ENCODE peak calls at places on chromosomes 4 and X, in four cellular contexts. J is fibroblast of pulmonary artery, A is GM23338, O is left ventricle myocardium inferior. B is an unnamed sample.

GRCh38 chr4:47704693-47705325 is 133.1 kb downstream of the CORIN start:
- DNase-seq in J (peak; percentile 38), A (peak; percentile 79), O (peak; percentile 37), B (peak; percentile 60)

GRCh38 chr4:108492816-108493595 is 127.4 kb upstream of the RPL34 start:
- DNase-seq in J (no peak), A (peak; percentile 82), O (no peak), B (peak; percentile 68)

GRCh38 chr4:153465922-153466636 is at the start of gene TMEM131L:
- DNase-seq in J (peak; percentile 64), A (peak; percentile 82), O (peak; percentile 71), B (peak; percentile 96)

GRCh38 chr4:150510176-150510875 is 71.6 kb upstream of the MAB21L2 start:
- DNase-seq in J (peak; percentile 92), A (no peak), O (no peak), B (no peak)

GRCh38 chr4:172619798-172620197 is 548.8 kb upstream of the GALNT7 start:
- DNase-seq in J (no peak), A (no peak), O (no peak), B (no peak)

GRCh38 chr4:187606581-187606980 is 389.0 kb upstream of the ZFP42 start:
- DNase-seq in J (peak; percentile 69), A (peak; percentile 77), O (no peak), B (peak; percentile 80)

GRCh38 chrX:30939928-30940327 is 50.9 kb upstream of the TAB3 start:
- DNase-seq in J (no peak), A (no peak), O (no peak), B (no peak)

GRCh38 chr4:161629694-161630441 is 533.9 kb downstream of the FSTL5 start:
- DNase-seq in J (no peak), A (no peak), O (no peak), B (no peak)

GRCh38 chr4:84956014-84956413 is 10.5 kb downstream of the WDFY3 start:
- DNase-seq in J (no peak), A (no peak), O (no peak), B (no peak)

GRCh38 chr4:79906996-79907395 is 166.0 kb downstream of the ANTXR2 start:
- DNase-seq in J (no peak), A (no peak), O (no peak), B (no peak)

GRCh38 chr4:179855471-179855870 is 2387.7 kb upstream of the TENM3 start:
- DNase-seq in J (no peak), A (no peak), O (no peak), B (no peak)

GRCh38 chrX:19121898-19122640 is at the start of gene ADGRG2:
- DNase-seq in J (peak; percentile 5), A (peak; percentile 48), O (peak; percentile 30), B (peak; percentile 88)

GRCh38 chr4:17667253-17667652 is 52.8 kb downstream of the MED28 start:
- DNase-seq in J (no peak), A (no peak), O (no peak), B (no peak)

GRCh38 chr4:109631709-109632108 is 71.5 kb downstream of the CASP6 start:
- DNase-seq in J (peak; percentile 60), A (peak; percentile 39), O (no peak), B (peak; percentile 46)

GRCh38 chr4:182189107-182189878 is 53.9 kb upstream of the TENM3 start:
- DNase-seq in J (peak; percentile 65), A (no peak), O (no peak), B (no peak)

GRCh38 chr4:185681604-185682003 is 130.4 kb downstream of the SORBS2 start:
- DNase-seq in J (no peak), A (no peak), O (no peak), B (no peak)

GRCh38 chr4:185677915-185678314 is 134.1 kb downstream of the SORBS2 start:
- DNase-seq in J (no peak), A (no peak), O (no peak), B (no peak)

GRCh38 chr4:185680617-185681016 is 131.4 kb downstream of the SORBS2 start:
- DNase-seq in J (no peak), A (peak; percentile 38), O (no peak), B (no peak)

GRCh38 chr4:185682236-185682635 is 129.8 kb downstream of the SORBS2 start:
- DNase-seq in J (peak; percentile 73), A (no peak), O (no peak), B (no peak)

GRCh38 chr4:185679523-185679922 is 132.5 kb downstream of the SORBS2 start:
- DNase-seq in J (no peak), A (no peak), O (no peak), B (no peak)
- H3K4me3 ChIP-seq in J (no peak overlapping the region), A (no peak overlapping the region), O (no peak overlapping the region), B (no peak overlapping the region)

GRCh38 chr4:165079476-165079875 is 25.8 kb downstream of the TRIM75 start:
- DNase-seq in J (peak; percentile 48), A (no peak), O (peak; percentile 43), B (no peak)

DNA sequence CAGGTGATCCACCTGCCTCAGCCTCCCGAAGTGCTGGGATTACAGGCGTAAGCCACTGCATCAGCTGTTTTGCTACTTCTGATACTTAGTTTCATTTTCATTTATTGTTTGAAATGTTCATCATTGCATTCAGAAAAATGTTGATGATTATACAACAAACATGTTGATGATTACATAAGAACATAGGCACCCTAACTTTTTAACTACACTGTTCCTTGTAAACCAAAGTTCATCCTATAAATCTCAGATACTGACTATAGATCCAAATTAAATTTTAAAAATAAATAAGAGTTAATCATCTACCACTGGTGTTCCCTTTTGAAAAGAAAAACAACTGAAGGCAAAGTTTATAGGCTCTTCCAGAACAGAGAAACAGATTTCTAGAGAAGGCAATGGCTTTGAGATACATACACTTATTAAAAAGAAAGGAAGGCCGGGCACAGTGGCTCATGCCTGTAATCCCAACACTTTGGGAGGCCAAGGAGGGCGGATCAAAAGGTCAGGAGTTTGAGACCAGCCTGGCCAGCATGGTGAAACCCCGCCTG is 23.4 kb downstream of the TRIM75 start:
- DNase-seq in J (no peak), A (no peak), O (no peak), B (no peak)
- H3K4me3 ChIP-seq in J (no peak overlapping the region), A (no peak overlapping the region), O (no peak overlapping the region), B (no peak overlapping the region)

GRCh38 chr4:190121759-190122158 is 51.8 kb upstream of the DUX4 start:
- DNase-seq in J (no peak), A (peak; percentile 7), O (no peak), B (peak; percentile 37)
- H3K4me3 ChIP-seq in J (no peak overlapping the region), A (no peak overlapping the region), O (no peak overlapping the region), B (no peak overlapping the region)

DNA sequence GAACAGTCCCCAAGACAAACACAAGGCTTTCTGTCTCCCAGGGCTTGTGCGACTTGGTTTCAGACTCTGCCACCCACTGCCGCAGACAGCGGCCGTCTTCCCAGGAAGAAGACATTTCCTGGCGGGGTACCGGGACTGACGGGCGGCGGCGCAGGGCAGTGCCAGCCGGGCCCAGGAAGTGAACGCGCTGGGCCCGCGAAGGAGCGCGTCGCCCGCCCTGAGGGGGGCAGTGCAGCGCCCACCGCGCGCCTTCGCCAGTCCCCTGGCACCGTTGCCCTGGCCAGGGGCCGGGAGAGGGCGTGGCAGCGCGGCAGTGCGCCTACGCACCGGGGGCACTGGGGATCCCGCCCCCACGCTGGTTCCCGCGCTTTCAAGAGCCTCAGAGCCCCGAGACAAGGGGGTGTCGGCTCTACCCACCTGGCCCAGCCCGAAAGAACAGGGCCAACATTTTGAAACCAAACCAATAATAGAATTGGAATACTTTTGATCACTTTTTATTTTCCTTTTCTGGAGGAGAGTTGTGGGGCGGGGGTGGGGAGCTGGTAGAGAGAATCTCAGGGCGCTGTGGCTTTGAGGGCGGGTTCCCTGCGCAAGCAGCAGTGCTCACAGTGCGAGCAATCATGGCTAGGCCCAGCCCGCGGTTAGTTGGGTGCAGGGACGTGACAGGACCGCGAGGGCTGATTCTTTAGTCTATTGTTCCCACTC is 23.6 kb upstream of the APLN start:
- DNase-seq in J (no peak), A (peak; percentile 32), O (peak; percentile 33), B (peak; percentile 66)
- H3K4me3 ChIP-seq in J (peak overlapping the region; percentile 21), A (peak overlapping the region; percentile 51), O (peak overlapping the region; percentile 60), B (peak overlapping the region; percentile 20)

GRCh38 chr4:86482851-86483490 is 111.1 kb upstream of the PTPN13 start:
- DNase-seq in J (no peak), A (peak; percentile 95), O (no peak), B (peak; percentile 47)

GRCh38 chr4:86487738-86488137 is 106.4 kb upstream of the PTPN13 start:
- DNase-seq in J (no peak), A (no peak), O (no peak), B (no peak)

GRCh38 chr4:86484241-86484640 is 109.9 kb upstream of the PTPN13 start:
- DNase-seq in J (no peak), A (no peak), O (no peak), B (no peak)

GRCh38 chr4:86481429-86481828 is 112.7 kb upstream of the PTPN13 start:
- DNase-seq in J (no peak), A (peak; percentile 34), O (no peak), B (no peak)

DNA sequence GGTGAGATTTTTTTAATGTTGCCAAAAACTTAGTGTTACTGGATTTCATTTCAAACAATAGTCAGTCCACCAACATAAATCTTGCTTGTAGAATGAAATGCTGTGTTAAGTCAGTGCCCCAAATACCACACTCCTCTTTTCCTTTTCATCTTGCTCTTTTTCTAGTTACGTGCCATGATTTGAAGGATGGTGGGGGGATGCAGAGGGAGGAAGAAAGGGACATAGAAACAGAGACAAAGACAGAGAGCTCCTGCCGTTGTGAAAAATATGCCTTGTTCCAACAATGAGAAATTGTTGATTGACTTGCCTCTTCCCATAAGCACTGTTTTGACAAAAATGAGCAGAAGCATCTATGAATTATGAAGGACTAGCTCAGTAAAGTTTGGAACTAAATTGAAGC is 111.8 kb upstream of the PTPN13 start:
- DNase-seq in J (no peak), A (peak; percentile 25), O (no peak), B (no peak)
- H3K4me3 ChIP-seq in J (no peak overlapping the region), A (peak overlapping the region; percentile 2), O (peak overlapping the region; percentile 4), B (no peak overlapping the region)

GRCh38 chr4:127364397-127364796 is 268.4 kb upstream of the INTU start:
- DNase-seq in J (no peak), A (no peak), O (no peak), B (no peak)
- H3K4me3 ChIP-seq in J (no peak overlapping the region), A (no peak overlapping the region), O (no peak overlapping the region), B (no peak overlapping the region)

GRCh38 chrX:55546956-55547355 is 57.3 kb upstream of the USP51 start:
- DNase-seq in J (peak; percentile 54), A (no peak), O (no peak), B (no peak)
- H3K4me3 ChIP-seq in J (no peak overlapping the region), A (no peak overlapping the region), O (no peak overlapping the region), B (no peak overlapping the region)

GRCh38 chr4:120685756-120686278 is 236.7 kb downstream of the PRDM5 start:
- DNase-seq in J (peak; percentile 70), A (peak; percentile 2), O (no peak), B (no peak)
- H3K4me3 ChIP-seq in J (no peak overlapping the region), A (no peak overlapping the region), O (no peak overlapping the region), B (no peak overlapping the region)

DNA sequence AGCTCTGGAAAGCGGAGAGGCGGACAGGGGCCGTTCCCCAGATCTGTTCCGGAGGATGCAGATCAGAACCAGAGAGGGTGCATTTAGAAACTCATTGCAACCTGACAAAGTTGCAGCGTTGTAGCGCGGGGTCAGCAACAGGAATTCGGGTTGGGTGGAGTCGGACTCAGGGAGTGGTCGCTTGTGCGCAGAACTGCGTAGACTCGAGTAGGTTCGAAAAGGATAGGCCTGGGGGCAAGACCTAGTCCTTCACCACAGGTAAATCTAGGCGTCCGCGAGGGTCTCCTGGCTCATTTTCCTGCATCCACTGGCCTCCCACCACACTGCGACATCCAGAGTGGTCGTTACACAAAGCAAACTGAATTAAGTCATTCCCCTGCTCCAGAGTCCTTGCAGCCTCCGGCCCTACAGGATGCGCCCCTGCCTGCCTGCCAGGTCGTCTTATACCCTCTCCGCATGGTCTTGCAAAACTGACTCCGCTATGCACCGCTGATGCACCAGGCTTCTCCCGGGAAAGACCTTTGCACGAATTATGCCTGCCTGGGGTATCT is 4.7 kb upstream of the ZNF518B start:
- DNase-seq in J (no peak), A (peak; percentile 53), O (no peak), B (peak; percentile 59)
- H3K4me3 ChIP-seq in J (peak overlapping the region; percentile 53), A (peak overlapping the region; percentile 81), O (peak overlapping the region; percentile 54), B (peak overlapping the region; percentile 61)